ENCODE peak calls at places on chromosomes 13 and 19, in eight cellular contexts. One of them, this sample, is unnamed.

GRCh38 chr13:73658639-73659038 is 475.6 kb downstream of the KLF12 start:
- DNase-seq in posterior vena cava: no peak
- DNase-seq in activated CD4-positive, alpha-beta T cell treated with anti-CD3 and anti-CD28 coated beads for 1 hour: no peak
- DNase-seq in stimulated activated CD8-positive, alpha-beta memory T cell treated with anti-CD3 and anti-CD28 coated beads, Interleukin-15, amount 100 ng/mL, for 24 hours: no peak
- DNase-seq in WTC11: no peak
- DNase-seq in fibroblast of the conjunctiva: no peak
- DNase-seq in stimulated activated naive CD8-positive, alpha-beta T cell treated with anti-CD3 and anti-CD28 coated beads, Interleukin-15, amount 100 ng/mL, for 72 hours: no peak
- DNase-seq in NCI-H1092: no peak
- DNase-seq in this sample: no peak

GRCh38 chr13:32019612-32020233 is 11.9 kb upstream of the FRY start:
- DNase-seq in posterior vena cava: no peak
- DNase-seq in activated CD4-positive, alpha-beta T cell treated with anti-CD3 and anti-CD28 coated beads for 1 hour: no peak
- DNase-seq in stimulated activated CD8-positive, alpha-beta memory T cell treated with anti-CD3 and anti-CD28 coated beads, Interleukin-15, amount 100 ng/mL, for 24 hours: no peak
- DNase-seq in WTC11: peak
- DNase-seq in fibroblast of the conjunctiva: peak
- DNase-seq in stimulated activated naive CD8-positive, alpha-beta T cell treated with anti-CD3 and anti-CD28 coated beads, Interleukin-15, amount 100 ng/mL, for 72 hours: peak
- DNase-seq in NCI-H1092: peak
- DNase-seq in this sample: peak

GRCh38 chr19:14085309-14085995 is at the start of gene C19orf67:
- DNase-seq in posterior vena cava: no peak
- DNase-seq in activated CD4-positive, alpha-beta T cell treated with anti-CD3 and anti-CD28 coated beads for 1 hour: no peak
- DNase-seq in stimulated activated CD8-positive, alpha-beta memory T cell treated with anti-CD3 and anti-CD28 coated beads, Interleukin-15, amount 100 ng/mL, for 24 hours: no peak
- DNase-seq in WTC11: peak
- DNase-seq in fibroblast of the conjunctiva: no peak
- DNase-seq in stimulated activated naive CD8-positive, alpha-beta T cell treated with anti-CD3 and anti-CD28 coated beads, Interleukin-15, amount 100 ng/mL, for 72 hours: no peak
- DNase-seq in NCI-H1092: no peak
- DNase-seq in this sample: no peak

GRCh38 chr13:88544836-88545235 is 873.7 kb downstream of the SLITRK5 start:
- DNase-seq in posterior vena cava: no peak
- DNase-seq in activated CD4-positive, alpha-beta T cell treated with anti-CD3 and anti-CD28 coated beads for 1 hour: no peak
- DNase-seq in stimulated activated CD8-positive, alpha-beta memory T cell treated with anti-CD3 and anti-CD28 coated beads, Interleukin-15, amount 100 ng/mL, for 24 hours: no peak
- DNase-seq in WTC11: no peak
- DNase-seq in fibroblast of the conjunctiva: no peak
- DNase-seq in stimulated activated naive CD8-positive, alpha-beta T cell treated with anti-CD3 and anti-CD28 coated beads, Interleukin-15, amount 100 ng/mL, for 72 hours: no peak
- DNase-seq in NCI-H1092: no peak
- DNase-seq in this sample: no peak

GRCh38 chr13:51794959-51795358 is 9.0 kb downstream of the DHRS12 start:
- DNase-seq in posterior vena cava: no peak
- DNase-seq in activated CD4-positive, alpha-beta T cell treated with anti-CD3 and anti-CD28 coated beads for 1 hour: no peak
- DNase-seq in stimulated activated CD8-positive, alpha-beta memory T cell treated with anti-CD3 and anti-CD28 coated beads, Interleukin-15, amount 100 ng/mL, for 24 hours: no peak
- DNase-seq in WTC11: no peak
- DNase-seq in fibroblast of the conjunctiva: no peak
- DNase-seq in stimulated activated naive CD8-positive, alpha-beta T cell treated with anti-CD3 and anti-CD28 coated beads, Interleukin-15, amount 100 ng/mL, for 72 hours: no peak
- DNase-seq in NCI-H1092: no peak
- DNase-seq in this sample: no peak

GRCh38 chr13:48749144-48749543 is 95.4 kb downstream of the CYSLTR2 start:
- DNase-seq in posterior vena cava: no peak
- DNase-seq in activated CD4-positive, alpha-beta T cell treated with anti-CD3 and anti-CD28 coated beads for 1 hour: no peak
- DNase-seq in stimulated activated CD8-positive, alpha-beta memory T cell treated with anti-CD3 and anti-CD28 coated beads, Interleukin-15, amount 100 ng/mL, for 24 hours: no peak
- DNase-seq in WTC11: no peak
- DNase-seq in fibroblast of the conjunctiva: no peak
- DNase-seq in stimulated activated naive CD8-positive, alpha-beta T cell treated with anti-CD3 and anti-CD28 coated beads, Interleukin-15, amount 100 ng/mL, for 72 hours: no peak
- DNase-seq in NCI-H1092: no peak
- DNase-seq in this sample: no peak

GRCh38 chr19:1130801-1131717 is 27.3 kb downstream of the GPX4 start:
- DNase-seq in posterior vena cava: no peak
- DNase-seq in activated CD4-positive, alpha-beta T cell treated with anti-CD3 and anti-CD28 coated beads for 1 hour: no peak
- DNase-seq in stimulated activated CD8-positive, alpha-beta memory T cell treated with anti-CD3 and anti-CD28 coated beads, Interleukin-15, amount 100 ng/mL, for 24 hours: no peak
- DNase-seq in WTC11: no peak
- DNase-seq in fibroblast of the conjunctiva: no peak
- DNase-seq in stimulated activated naive CD8-positive, alpha-beta T cell treated with anti-CD3 and anti-CD28 coated beads, Interleukin-15, amount 100 ng/mL, for 72 hours: peak
- DNase-seq in NCI-H1092: no peak
- DNase-seq in this sample: no peak

GRCh38 chr19:11927227-11927626 is 2.3 kb downstream of the ZNF700 start:
- DNase-seq in posterior vena cava: no peak
- DNase-seq in activated CD4-positive, alpha-beta T cell treated with anti-CD3 and anti-CD28 coated beads for 1 hour: no peak
- DNase-seq in stimulated activated CD8-positive, alpha-beta memory T cell treated with anti-CD3 and anti-CD28 coated beads, Interleukin-15, amount 100 ng/mL, for 24 hours: no peak
- DNase-seq in WTC11: no peak
- DNase-seq in fibroblast of the conjunctiva: no peak
- DNase-seq in stimulated activated naive CD8-positive, alpha-beta T cell treated with anti-CD3 and anti-CD28 coated beads, Interleukin-15, amount 100 ng/mL, for 72 hours: no peak
- DNase-seq in NCI-H1092: no peak
- DNase-seq in this sample: no peak

GRCh38 chr13:35471466-35472307 is 4.8 kb downstream of the MAB21L1 start:
- DNase-seq in posterior vena cava: no peak
- DNase-seq in activated CD4-positive, alpha-beta T cell treated with anti-CD3 and anti-CD28 coated beads for 1 hour: no peak
- DNase-seq in stimulated activated CD8-positive, alpha-beta memory T cell treated with anti-CD3 and anti-CD28 coated beads, Interleukin-15, amount 100 ng/mL, for 24 hours: no peak
- DNase-seq in WTC11: peak
- DNase-seq in fibroblast of the conjunctiva: no peak
- DNase-seq in stimulated activated naive CD8-positive, alpha-beta T cell treated with anti-CD3 and anti-CD28 coated beads, Interleukin-15, amount 100 ng/mL, for 72 hours: no peak
- DNase-seq in NCI-H1092: no peak
- DNase-seq in this sample: peak

GRCh38 chr19:19628499-19629134 is 597 bp upstream of the LPAR2 start:
- DNase-seq in posterior vena cava: no peak
- DNase-seq in activated CD4-positive, alpha-beta T cell treated with anti-CD3 and anti-CD28 coated beads for 1 hour: peak
- DNase-seq in stimulated activated CD8-positive, alpha-beta memory T cell treated with anti-CD3 and anti-CD28 coated beads, Interleukin-15, amount 100 ng/mL, for 24 hours: no peak
- DNase-seq in WTC11: peak
- DNase-seq in fibroblast of the conjunctiva: peak
- DNase-seq in stimulated activated naive CD8-positive, alpha-beta T cell treated with anti-CD3 and anti-CD28 coated beads, Interleukin-15, amount 100 ng/mL, for 72 hours: peak
- DNase-seq in NCI-H1092: peak
- DNase-seq in this sample: peak

GRCh38 chr13:69935043-69935442 is 172.6 kb upstream of the ATXN8OS start:
- DNase-seq in posterior vena cava: no peak
- DNase-seq in activated CD4-positive, alpha-beta T cell treated with anti-CD3 and anti-CD28 coated beads for 1 hour: no peak
- DNase-seq in stimulated activated CD8-positive, alpha-beta memory T cell treated with anti-CD3 and anti-CD28 coated beads, Interleukin-15, amount 100 ng/mL, for 24 hours: no peak
- DNase-seq in WTC11: no peak
- DNase-seq in fibroblast of the conjunctiva: no peak
- DNase-seq in stimulated activated naive CD8-positive, alpha-beta T cell treated with anti-CD3 and anti-CD28 coated beads, Interleukin-15, amount 100 ng/mL, for 72 hours: no peak
- DNase-seq in NCI-H1092: no peak
- DNase-seq in this sample: no peak

GRCh38 chr19:2012941-2013682 is 2.4 kb downstream of the BTBD2 start:
- DNase-seq in posterior vena cava: no peak
- DNase-seq in activated CD4-positive, alpha-beta T cell treated with anti-CD3 and anti-CD28 coated beads for 1 hour: no peak
- DNase-seq in stimulated activated CD8-positive, alpha-beta memory T cell treated with anti-CD3 and anti-CD28 coated beads, Interleukin-15, amount 100 ng/mL, for 24 hours: no peak
- DNase-seq in WTC11: no peak
- DNase-seq in fibroblast of the conjunctiva: no peak
- DNase-seq in stimulated activated naive CD8-positive, alpha-beta T cell treated with anti-CD3 and anti-CD28 coated beads, Interleukin-15, amount 100 ng/mL, for 72 hours: no peak
- DNase-seq in NCI-H1092: no peak
- DNase-seq in this sample: no peak

GRCh38 chr13:44763604-44764311 is 187.6 kb upstream of the TSC22D1 start:
- DNase-seq in posterior vena cava: no peak
- DNase-seq in activated CD4-positive, alpha-beta T cell treated with anti-CD3 and anti-CD28 coated beads for 1 hour: no peak
- DNase-seq in stimulated activated CD8-positive, alpha-beta memory T cell treated with anti-CD3 and anti-CD28 coated beads, Interleukin-15, amount 100 ng/mL, for 24 hours: no peak
- DNase-seq in WTC11: no peak
- DNase-seq in fibroblast of the conjunctiva: no peak
- DNase-seq in stimulated activated naive CD8-positive, alpha-beta T cell treated with anti-CD3 and anti-CD28 coated beads, Interleukin-15, amount 100 ng/mL, for 72 hours: no peak
- DNase-seq in NCI-H1092: no peak
- DNase-seq in this sample: no peak

GRCh38 chr19:23437901-23438300 is 42.6 kb upstream of the ZNF91 start:
- DNase-seq in posterior vena cava: no peak
- DNase-seq in activated CD4-positive, alpha-beta T cell treated with anti-CD3 and anti-CD28 coated beads for 1 hour: no peak
- DNase-seq in stimulated activated CD8-positive, alpha-beta memory T cell treated with anti-CD3 and anti-CD28 coated beads, Interleukin-15, amount 100 ng/mL, for 24 hours: no peak
- DNase-seq in WTC11: no peak
- DNase-seq in fibroblast of the conjunctiva: no peak
- DNase-seq in stimulated activated naive CD8-positive, alpha-beta T cell treated with anti-CD3 and anti-CD28 coated beads, Interleukin-15, amount 100 ng/mL, for 72 hours: no peak
- DNase-seq in NCI-H1092: no peak
- DNase-seq in this sample: no peak

GRCh38 chr13:93794197-93794885 is 567.7 kb downstream of the GPC6 start:
- DNase-seq in posterior vena cava: no peak
- DNase-seq in activated CD4-positive, alpha-beta T cell treated with anti-CD3 and anti-CD28 coated beads for 1 hour: no peak
- DNase-seq in stimulated activated CD8-positive, alpha-beta memory T cell treated with anti-CD3 and anti-CD28 coated beads, Interleukin-15, amount 100 ng/mL, for 24 hours: peak
- DNase-seq in WTC11: no peak
- DNase-seq in fibroblast of the conjunctiva: no peak
- DNase-seq in stimulated activated naive CD8-positive, alpha-beta T cell treated with anti-CD3 and anti-CD28 coated beads, Interleukin-15, amount 100 ng/mL, for 72 hours: peak
- DNase-seq in NCI-H1092: no peak
- DNase-seq in this sample: no peak

GRCh38 chr13:46469064-46469463 is 82.0 kb upstream of the RUBCNL start:
- DNase-seq in posterior vena cava: no peak
- DNase-seq in activated CD4-positive, alpha-beta T cell treated with anti-CD3 and anti-CD28 coated beads for 1 hour: no peak
- DNase-seq in stimulated activated CD8-positive, alpha-beta memory T cell treated with anti-CD3 and anti-CD28 coated beads, Interleukin-15, amount 100 ng/mL, for 24 hours: no peak
- DNase-seq in WTC11: no peak
- DNase-seq in fibroblast of the conjunctiva: peak
- DNase-seq in stimulated activated naive CD8-positive, alpha-beta T cell treated with anti-CD3 and anti-CD28 coated beads, Interleukin-15, amount 100 ng/mL, for 72 hours: no peak
- DNase-seq in NCI-H1092: no peak
- DNase-seq in this sample: no peak

GRCh38 chr13:97058417-97058816 is 64.1 kb upstream of the OXGR1 start:
- DNase-seq in posterior vena cava: no peak
- DNase-seq in activated CD4-positive, alpha-beta T cell treated with anti-CD3 and anti-CD28 coated beads for 1 hour: no peak
- DNase-seq in stimulated activated CD8-positive, alpha-beta memory T cell treated with anti-CD3 and anti-CD28 coated beads, Interleukin-15, amount 100 ng/mL, for 24 hours: no peak
- DNase-seq in WTC11: no peak
- DNase-seq in fibroblast of the conjunctiva: no peak
- DNase-seq in stimulated activated naive CD8-positive, alpha-beta T cell treated with anti-CD3 and anti-CD28 coated beads, Interleukin-15, amount 100 ng/mL, for 72 hours: no peak
- DNase-seq in NCI-H1092: no peak
- DNase-seq in this sample: no peak

GRCh38 chr19:57280913-57281425 is 684 bp downstream of the ZNF460 start:
- DNase-seq in posterior vena cava: no peak
- DNase-seq in activated CD4-positive, alpha-beta T cell treated with anti-CD3 and anti-CD28 coated beads for 1 hour: no peak
- DNase-seq in stimulated activated CD8-positive, alpha-beta memory T cell treated with anti-CD3 and anti-CD28 coated beads, Interleukin-15, amount 100 ng/mL, for 24 hours: no peak
- DNase-seq in WTC11: no peak
- DNase-seq in fibroblast of the conjunctiva: no peak
- DNase-seq in stimulated activated naive CD8-positive, alpha-beta T cell treated with anti-CD3 and anti-CD28 coated beads, Interleukin-15, amount 100 ng/mL, for 72 hours: peak
- DNase-seq in NCI-H1092: peak
- DNase-seq in this sample: peak

GRCh38 chr13:44141213-44141724 is 232.4 kb upstream of the SERP2 start:
- DNase-seq in posterior vena cava: no peak
- DNase-seq in activated CD4-positive, alpha-beta T cell treated with anti-CD3 and anti-CD28 coated beads for 1 hour: no peak
- DNase-seq in stimulated activated CD8-positive, alpha-beta memory T cell treated with anti-CD3 and anti-CD28 coated beads, Interleukin-15, amount 100 ng/mL, for 24 hours: no peak
- DNase-seq in WTC11: no peak
- DNase-seq in fibroblast of the conjunctiva: no peak
- DNase-seq in stimulated activated naive CD8-positive, alpha-beta T cell treated with anti-CD3 and anti-CD28 coated beads, Interleukin-15, amount 100 ng/mL, for 72 hours: no peak
- DNase-seq in NCI-H1092: no peak
- DNase-seq in this sample: no peak

GRCh38 chr13:111219950-111220349 is 100.5 kb upstream of the TEX29 start:
- DNase-seq in posterior vena cava: no peak
- DNase-seq in activated CD4-positive, alpha-beta T cell treated with anti-CD3 and anti-CD28 coated beads for 1 hour: no peak
- DNase-seq in stimulated activated CD8-positive, alpha-beta memory T cell treated with anti-CD3 and anti-CD28 coated beads, Interleukin-15, amount 100 ng/mL, for 24 hours: no peak
- DNase-seq in WTC11: no peak
- DNase-seq in fibroblast of the conjunctiva: no peak
- DNase-seq in stimulated activated naive CD8-positive, alpha-beta T cell treated with anti-CD3 and anti-CD28 coated beads, Interleukin-15, amount 100 ng/mL, for 72 hours: no peak
- DNase-seq in NCI-H1092: no peak
- DNase-seq in this sample: no peak

GRCh38 chr13:57624565-57625435 is 6.7 kb upstream of the PCDH17 start:
- DNase-seq in posterior vena cava: no peak
- DNase-seq in activated CD4-positive, alpha-beta T cell treated with anti-CD3 and anti-CD28 coated beads for 1 hour: no peak
- DNase-seq in stimulated activated CD8-positive, alpha-beta memory T cell treated with anti-CD3 and anti-CD28 coated beads, Interleukin-15, amount 100 ng/mL, for 24 hours: no peak
- DNase-seq in WTC11: peak
- DNase-seq in fibroblast of the conjunctiva: peak
- DNase-seq in stimulated activated naive CD8-positive, alpha-beta T cell treated with anti-CD3 and anti-CD28 coated beads, Interleukin-15, amount 100 ng/mL, for 72 hours: no peak
- DNase-seq in NCI-H1092: peak
- DNase-seq in this sample: peak

GRCh38 chr13:72820156-72820897 is 38.4 kb downstream of the PIBF1 start:
- DNase-seq in posterior vena cava: no peak
- DNase-seq in activated CD4-positive, alpha-beta T cell treated with anti-CD3 and anti-CD28 coated beads for 1 hour: no peak
- DNase-seq in stimulated activated CD8-positive, alpha-beta memory T cell treated with anti-CD3 and anti-CD28 coated beads, Interleukin-15, amount 100 ng/mL, for 24 hours: no peak
- DNase-seq in WTC11: no peak
- DNase-seq in fibroblast of the conjunctiva: no peak
- DNase-seq in stimulated activated naive CD8-positive, alpha-beta T cell treated with anti-CD3 and anti-CD28 coated beads, Interleukin-15, amount 100 ng/mL, for 72 hours: no peak
- DNase-seq in NCI-H1092: no peak
- DNase-seq in this sample: no peak

GRCh38 chr13:39516140-39516539 is 86.9 kb downstream of the LHFPL6 start:
- DNase-seq in posterior vena cava: no peak
- DNase-seq in activated CD4-positive, alpha-beta T cell treated with anti-CD3 and anti-CD28 coated beads for 1 hour: no peak
- DNase-seq in stimulated activated CD8-positive, alpha-beta memory T cell treated with anti-CD3 and anti-CD28 coated beads, Interleukin-15, amount 100 ng/mL, for 24 hours: no peak
- DNase-seq in WTC11: no peak
- DNase-seq in fibroblast of the conjunctiva: no peak
- DNase-seq in stimulated activated naive CD8-positive, alpha-beta T cell treated with anti-CD3 and anti-CD28 coated beads, Interleukin-15, amount 100 ng/mL, for 72 hours: no peak
- DNase-seq in NCI-H1092: no peak
- DNase-seq in this sample: no peak

GRCh38 chr13:86282450-86282849 is 483.2 kb upstream of the SLITRK6 start:
- DNase-seq in posterior vena cava: no peak
- DNase-seq in activated CD4-positive, alpha-beta T cell treated with anti-CD3 and anti-CD28 coated beads for 1 hour: no peak
- DNase-seq in stimulated activated CD8-positive, alpha-beta memory T cell treated with anti-CD3 and anti-CD28 coated beads, Interleukin-15, amount 100 ng/mL, for 24 hours: no peak
- DNase-seq in WTC11: no peak
- DNase-seq in fibroblast of the conjunctiva: no peak
- DNase-seq in stimulated activated naive CD8-positive, alpha-beta T cell treated with anti-CD3 and anti-CD28 coated beads, Interleukin-15, amount 100 ng/mL, for 72 hours: no peak
- DNase-seq in NCI-H1092: no peak
- DNase-seq in this sample: no peak

GRCh38 chr13:99501952-99502310 is 659 bp downstream of the TM9SF2 start:
- DNase-seq in posterior vena cava: no peak
- DNase-seq in activated CD4-positive, alpha-beta T cell treated with anti-CD3 and anti-CD28 coated beads for 1 hour: peak
- DNase-seq in stimulated activated CD8-positive, alpha-beta memory T cell treated with anti-CD3 and anti-CD28 coated beads, Interleukin-15, amount 100 ng/mL, for 24 hours: no peak
- DNase-seq in WTC11: no peak
- DNase-seq in fibroblast of the conjunctiva: no peak
- DNase-seq in stimulated activated naive CD8-positive, alpha-beta T cell treated with anti-CD3 and anti-CD28 coated beads, Interleukin-15, amount 100 ng/mL, for 72 hours: no peak
- DNase-seq in NCI-H1092: no peak
- DNase-seq in this sample: peak

GRCh38 chr13:85853901-85854663 is 54.9 kb upstream of the SLITRK6 start:
- DNase-seq in posterior vena cava: peak
- DNase-seq in activated CD4-positive, alpha-beta T cell treated with anti-CD3 and anti-CD28 coated beads for 1 hour: no peak
- DNase-seq in stimulated activated CD8-positive, alpha-beta memory T cell treated with anti-CD3 and anti-CD28 coated beads, Interleukin-15, amount 100 ng/mL, for 24 hours: no peak
- DNase-seq in WTC11: no peak
- DNase-seq in fibroblast of the conjunctiva: no peak
- DNase-seq in stimulated activated naive CD8-positive, alpha-beta T cell treated with anti-CD3 and anti-CD28 coated beads, Interleukin-15, amount 100 ng/mL, for 72 hours: no peak
- DNase-seq in NCI-H1092: no peak
- DNase-seq in this sample: no peak

GRCh38 chr13:80716610-80717081 is 375.7 kb upstream of the SPRY2 start:
- DNase-seq in posterior vena cava: peak
- DNase-seq in activated CD4-positive, alpha-beta T cell treated with anti-CD3 and anti-CD28 coated beads for 1 hour: no peak
- DNase-seq in stimulated activated CD8-positive, alpha-beta memory T cell treated with anti-CD3 and anti-CD28 coated beads, Interleukin-15, amount 100 ng/mL, for 24 hours: no peak
- DNase-seq in WTC11: no peak
- DNase-seq in fibroblast of the conjunctiva: peak
- DNase-seq in stimulated activated naive CD8-positive, alpha-beta T cell treated with anti-CD3 and anti-CD28 coated beads, Interleukin-15, amount 100 ng/mL, for 72 hours: no peak
- DNase-seq in NCI-H1092: peak
- DNase-seq in this sample: no peak

GRCh38 chr13:104357174-104357573 is 1291.0 kb upstream of the SLC10A2 start:
- DNase-seq in posterior vena cava: no peak
- DNase-seq in activated CD4-positive, alpha-beta T cell treated with anti-CD3 and anti-CD28 coated beads for 1 hour: no peak
- DNase-seq in stimulated activated CD8-positive, alpha-beta memory T cell treated with anti-CD3 and anti-CD28 coated beads, Interleukin-15, amount 100 ng/mL, for 24 hours: no peak
- DNase-seq in WTC11: no peak
- DNase-seq in fibroblast of the conjunctiva: no peak
- DNase-seq in stimulated activated naive CD8-positive, alpha-beta T cell treated with anti-CD3 and anti-CD28 coated beads, Interleukin-15, amount 100 ng/mL, for 72 hours: no peak
- DNase-seq in NCI-H1092: no peak
- DNase-seq in this sample: no peak

GRCh38 chr19:18650468-18651001 is 13.7 kb downstream of the KLHL26 start:
- DNase-seq in posterior vena cava: peak
- DNase-seq in activated CD4-positive, alpha-beta T cell treated with anti-CD3 and anti-CD28 coated beads for 1 hour: no peak
- DNase-seq in stimulated activated CD8-positive, alpha-beta memory T cell treated with anti-CD3 and anti-CD28 coated beads, Interleukin-15, amount 100 ng/mL, for 24 hours: no peak
- DNase-seq in WTC11: no peak
- DNase-seq in fibroblast of the conjunctiva: no peak
- DNase-seq in stimulated activated naive CD8-positive, alpha-beta T cell treated with anti-CD3 and anti-CD28 coated beads, Interleukin-15, amount 100 ng/mL, for 72 hours: no peak
- DNase-seq in NCI-H1092: no peak
- DNase-seq in this sample: no peak

GRCh38 chr19:37333457-37333856 is 37.4 kb upstream of the ZNF527 start:
- DNase-seq in posterior vena cava: no peak
- DNase-seq in activated CD4-positive, alpha-beta T cell treated with anti-CD3 and anti-CD28 coated beads for 1 hour: no peak
- DNase-seq in stimulated activated CD8-positive, alpha-beta memory T cell treated with anti-CD3 and anti-CD28 coated beads, Interleukin-15, amount 100 ng/mL, for 24 hours: no peak
- DNase-seq in WTC11: no peak
- DNase-seq in fibroblast of the conjunctiva: no peak
- DNase-seq in stimulated activated naive CD8-positive, alpha-beta T cell treated with anti-CD3 and anti-CD28 coated beads, Interleukin-15, amount 100 ng/mL, for 72 hours: no peak
- DNase-seq in NCI-H1092: no peak
- DNase-seq in this sample: no peak

GRCh38 chr13:20940083-20940482 is 37.5 kb upstream of the XPO4 start:
- DNase-seq in posterior vena cava: no peak
- DNase-seq in activated CD4-positive, alpha-beta T cell treated with anti-CD3 and anti-CD28 coated beads for 1 hour: no peak
- DNase-seq in stimulated activated CD8-positive, alpha-beta memory T cell treated with anti-CD3 and anti-CD28 coated beads, Interleukin-15, amount 100 ng/mL, for 24 hours: no peak
- DNase-seq in WTC11: no peak
- DNase-seq in fibroblast of the conjunctiva: no peak
- DNase-seq in stimulated activated naive CD8-positive, alpha-beta T cell treated with anti-CD3 and anti-CD28 coated beads, Interleukin-15, amount 100 ng/mL, for 72 hours: no peak
- DNase-seq in NCI-H1092: no peak
- DNase-seq in this sample: no peak

GRCh38 chr13:48400820-48401219 is 12.1 kb downstream of the LPAR6 start:
- DNase-seq in posterior vena cava: no peak
- DNase-seq in activated CD4-positive, alpha-beta T cell treated with anti-CD3 and anti-CD28 coated beads for 1 hour: no peak
- DNase-seq in stimulated activated CD8-positive, alpha-beta memory T cell treated with anti-CD3 and anti-CD28 coated beads, Interleukin-15, amount 100 ng/mL, for 24 hours: no peak
- DNase-seq in WTC11: no peak
- DNase-seq in fibroblast of the conjunctiva: peak
- DNase-seq in stimulated activated naive CD8-positive, alpha-beta T cell treated with anti-CD3 and anti-CD28 coated beads, Interleukin-15, amount 100 ng/mL, for 72 hours: no peak
- DNase-seq in NCI-H1092: no peak
- DNase-seq in this sample: no peak

GRCh38 chr13:21111546-21111945 is 50.2 kb upstream of the LATS2 start:
- DNase-seq in posterior vena cava: no peak
- DNase-seq in activated CD4-positive, alpha-beta T cell treated with anti-CD3 and anti-CD28 coated beads for 1 hour: no peak
- DNase-seq in stimulated activated CD8-positive, alpha-beta memory T cell treated with anti-CD3 and anti-CD28 coated beads, Interleukin-15, amount 100 ng/mL, for 24 hours: no peak
- DNase-seq in WTC11: no peak
- DNase-seq in fibroblast of the conjunctiva: no peak
- DNase-seq in stimulated activated naive CD8-positive, alpha-beta T cell treated with anti-CD3 and anti-CD28 coated beads, Interleukin-15, amount 100 ng/mL, for 72 hours: no peak
- DNase-seq in NCI-H1092: no peak
- DNase-seq in this sample: no peak

GRCh38 chr19:47729468-47729798 is 15.9 kb upstream of the NOP53 start:
- DNase-seq in posterior vena cava: peak
- DNase-seq in activated CD4-positive, alpha-beta T cell treated with anti-CD3 and anti-CD28 coated beads for 1 hour: no peak
- DNase-seq in stimulated activated CD8-positive, alpha-beta memory T cell treated with anti-CD3 and anti-CD28 coated beads, Interleukin-15, amount 100 ng/mL, for 24 hours: no peak
- DNase-seq in WTC11: peak
- DNase-seq in fibroblast of the conjunctiva: peak
- DNase-seq in stimulated activated naive CD8-positive, alpha-beta T cell treated with anti-CD3 and anti-CD28 coated beads, Interleukin-15, amount 100 ng/mL, for 72 hours: no peak
- DNase-seq in NCI-H1092: no peak
- DNase-seq in this sample: peak